ENCODE peak calls at places on chromosomes 16 and 17, in five cellular contexts. S is adipocyte, W is PC-3, T is MM.1S, M is GM23248. U is an unnamed sample. For H3K9me3, the result is how much of the 10 kb centered on the place peaks cover.

GRCh38 chr17:1067282-1067956 is 70.5 kb downstream of the TIMM22 start:
- DNase-seq in S (no peak), W (peak), T (no peak), M (no peak), U (no peak)

GRCh38 chr16:12171206-12171605 is 194.7 kb downstream of the SNX29 start:
- DNase-seq in S (no peak), W (no peak), T (no peak), M (peak), U (no peak)

GRCh38 chr17:50638851-50639767 is 4.4 kb downstream of the ABCC3 start:
- DNase-seq in S (peak), W (peak), T (no peak), M (peak), U (no peak)

GRCh38 chr16:56211471-56211944 is 20.2 kb downstream of the GNAO1 start:
- DNase-seq in S (no peak), W (no peak), T (no peak), M (no peak), U (no peak)

GRCh38 chr16:88993946-88994600 is 17.1 kb upstream of the CBFA2T3 start:
- DNase-seq in S (no peak), W (no peak), T (no peak), M (no peak), U (no peak)

GRCh38 chr16:80403871-80404270 is 136.9 kb upstream of the DYNLRB2 start:
- DNase-seq in S (no peak), W (no peak), T (no peak), M (no peak), U (no peak)

GRCh38 chr16:67016681-67017450 is 12.1 kb upstream of the CBFB start:
- DNase-seq in S (no peak), W (no peak), T (no peak), M (no peak), U (no peak)

GRCh38 chr16:87765473-87765775 is 362 bp downstream of the KLHDC4 start:
- DNase-seq in S (no peak), W (no peak), T (no peak), M (peak), U (peak)

GRCh38 chr17:17897442-17897841 is 60.7 kb upstream of the SREBF1 start:
- DNase-seq in S (no peak), W (no peak), T (peak), M (no peak), U (no peak)

GRCh38 chr17:73255671-73256181 is 6.0 kb downstream of the CPSF4L start:
- DNase-seq in S (peak), W (peak), T (peak), M (peak), U (peak)

DNA sequence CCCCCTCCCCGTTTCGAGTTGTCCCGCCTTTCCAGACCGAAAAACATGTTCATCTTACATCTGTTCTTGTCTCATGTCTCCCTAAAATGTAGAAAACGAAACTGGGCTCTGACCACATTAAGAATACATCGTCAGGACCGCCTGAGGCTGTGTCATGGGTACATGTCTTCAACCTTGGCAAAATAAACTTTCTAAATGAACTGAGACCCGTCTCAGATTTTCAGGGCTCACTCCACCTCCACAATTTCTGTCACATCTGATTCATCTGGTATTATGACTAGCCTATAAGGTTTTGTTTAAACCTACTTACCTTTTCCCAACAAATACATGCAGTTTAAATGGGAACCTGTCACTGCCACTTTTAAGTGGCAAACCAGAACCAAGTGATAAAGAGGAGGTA is 621 bp downstream of the SDR42E1 start:
- DNase-seq in S (no peak), W (no peak), T (peak), M (no peak), U (no peak)
- H3K9ac ChIP-seq in S (no peak), W (no peak), T (peak), M (no peak), U (no peak)

GRCh38 chr16:35195173-35195863 is 1735.9 kb downstream of the TP53TG3F start:
- DNase-seq in S (no peak), W (no peak), T (no peak), M (no peak), U (no peak)
- H3K9me3 ChIP-seq in S (under half), W (under half), T (under half), M (under half), U (under half)

GRCh38 chr17:41393826-41394225 is 3.6 kb downstream of the KRT31 start:
- DNase-seq in S (no peak), W (no peak), T (no peak), M (no peak), U (no peak)

GRCh38 chr17:41396340-41396739 is 1.1 kb downstream of the KRT31 start:
- DNase-seq in S (no peak), W (no peak), T (no peak), M (no peak), U (no peak)

GRCh38 chr17:41393294-41393693 is 4.1 kb downstream of the KRT31 start:
- DNase-seq in S (no peak), W (no peak), T (no peak), M (no peak), U (no peak)

GRCh38 chr17:41394254-41395016 is 3.0 kb downstream of the KRT31 start:
- DNase-seq in S (no peak), W (peak), T (no peak), M (no peak), U (no peak)

DNA sequence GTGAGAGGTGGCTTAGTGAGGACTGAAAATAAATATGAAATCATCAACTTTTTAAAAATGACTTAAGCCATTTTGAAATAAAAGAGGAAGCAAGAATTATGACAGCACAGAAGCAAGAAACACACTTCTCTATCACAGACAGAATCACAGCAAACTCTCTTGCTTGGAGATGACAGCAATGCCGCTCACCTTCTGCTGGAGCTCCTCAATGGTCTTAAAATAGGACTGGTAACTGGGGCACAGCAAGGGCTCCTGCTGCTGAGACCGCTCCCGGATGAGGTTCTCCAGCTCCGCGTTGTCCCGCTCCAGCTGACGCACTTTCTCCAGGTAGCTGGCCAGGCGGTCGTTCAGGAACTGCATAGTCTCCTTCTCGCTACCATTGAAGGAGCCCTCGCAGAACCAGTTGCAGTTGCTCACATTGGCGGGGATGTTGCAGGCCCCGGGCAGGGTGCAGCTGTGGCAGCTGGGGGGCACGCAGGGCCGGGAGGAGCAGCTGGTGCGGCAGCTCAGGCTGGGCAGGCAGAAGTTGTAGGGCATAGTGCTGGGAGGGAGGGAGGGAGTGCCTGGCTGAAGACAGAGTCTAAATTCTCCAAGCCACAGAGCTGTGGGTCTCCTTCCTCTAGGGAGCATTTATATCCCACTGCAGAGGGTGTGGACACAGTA is at the start of gene KRT31:
- DNase-seq in S (no peak), W (no peak), T (no peak), M (no peak), U (no peak)
- H3K9ac ChIP-seq in S (no peak), W (no peak), T (no peak), M (no peak), U (no peak)

DNA sequence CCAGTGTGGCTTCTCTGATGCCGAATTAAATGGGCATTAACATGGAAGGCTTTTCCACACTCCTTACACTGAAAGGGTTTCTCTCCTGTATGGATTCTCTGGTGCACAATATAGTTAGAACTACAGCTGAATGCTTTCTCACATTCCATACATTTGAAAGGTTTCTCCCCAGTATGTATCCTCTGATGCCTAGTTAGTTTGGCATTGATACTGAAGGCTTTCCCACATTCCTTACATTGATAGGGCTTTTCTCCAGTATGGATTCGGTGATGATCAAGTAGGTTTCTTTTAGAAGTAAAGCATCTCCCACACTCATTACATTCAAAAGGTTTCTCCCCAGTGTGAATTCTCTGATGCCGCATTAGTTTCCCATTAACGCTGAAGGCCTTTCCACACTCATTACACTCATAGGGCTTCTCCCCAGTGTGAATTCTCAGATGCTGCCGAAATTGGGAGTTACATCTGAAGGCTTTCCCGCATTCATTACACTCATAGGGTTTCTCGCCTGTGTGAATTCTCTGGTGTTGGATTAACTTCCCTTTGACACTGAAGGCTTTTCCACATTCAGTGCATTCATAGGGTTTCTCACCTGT is 6.5 kb upstream of the TLE7 start:
- DNase-seq in S (no peak), W (no peak), T (no peak), M (no peak), U (no peak)
- H3K9me3 ChIP-seq in S (half or more), W (under half), T (under half), M (under half), U (under half)

DNA sequence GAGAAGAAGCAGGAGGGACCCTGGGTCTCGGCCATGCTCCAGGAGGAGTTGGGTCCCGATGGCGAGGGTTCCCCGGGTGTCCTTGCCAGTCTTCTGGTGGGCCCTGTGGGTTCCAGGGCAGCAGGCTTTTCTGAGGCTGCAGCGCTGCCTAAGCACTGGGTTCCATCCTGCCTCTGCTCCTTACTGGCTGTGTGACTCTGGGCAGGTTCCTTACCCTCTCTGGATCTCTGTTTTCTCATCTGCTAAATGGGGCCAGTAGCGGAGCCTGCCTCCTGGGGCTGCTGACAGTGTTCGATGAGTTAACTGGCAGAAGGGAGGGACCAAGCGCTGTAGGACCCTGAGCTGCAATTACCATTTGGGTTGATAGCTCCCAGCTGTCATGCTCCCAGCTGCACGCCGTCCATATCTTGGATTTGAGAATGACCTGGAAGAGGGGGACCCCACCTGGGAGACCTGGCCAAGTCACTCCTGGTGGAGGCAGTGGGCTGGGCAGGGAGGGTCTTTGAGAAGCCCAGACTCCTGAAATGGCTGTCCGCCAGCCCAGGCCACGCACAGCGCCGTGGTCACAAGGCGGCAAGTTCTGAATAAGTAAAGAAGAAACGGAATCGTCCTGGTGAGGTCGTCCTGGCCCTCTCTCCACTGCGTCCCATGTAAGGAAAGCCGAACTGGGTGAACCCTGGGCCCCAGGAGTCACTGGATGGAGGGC is 47.2 kb upstream of the GSE1 start:
- DNase-seq in S (no peak), W (no peak), T (no peak), M (no peak), U (no peak)
- H3K9ac ChIP-seq in S (no peak), W (no peak), T (no peak), M (no peak), U (no peak)

DNA sequence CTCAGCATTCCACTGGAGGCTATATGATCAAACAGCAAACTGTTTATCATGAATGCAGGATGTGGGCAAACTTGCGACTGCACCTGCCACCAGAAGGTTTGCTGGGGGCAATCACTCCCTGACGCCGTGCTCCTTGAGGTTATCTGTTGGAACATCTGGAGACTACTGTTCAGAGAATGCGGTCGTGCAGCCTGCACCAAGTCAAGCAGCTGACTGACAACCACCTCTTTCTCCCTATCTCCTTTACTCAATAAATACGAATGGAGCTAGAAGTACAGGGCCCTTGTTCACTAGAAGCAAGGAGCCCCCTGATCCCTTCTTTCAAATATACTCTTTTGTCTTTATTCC is 2101.2 kb downstream of the TP53TG3F start:
- DNase-seq in S (no peak), W (no peak), T (no peak), M (no peak), U (peak)
- H3K9me3 ChIP-seq in S (under half), W (under half), T (under half), M (under half), U (under half)

DNA sequence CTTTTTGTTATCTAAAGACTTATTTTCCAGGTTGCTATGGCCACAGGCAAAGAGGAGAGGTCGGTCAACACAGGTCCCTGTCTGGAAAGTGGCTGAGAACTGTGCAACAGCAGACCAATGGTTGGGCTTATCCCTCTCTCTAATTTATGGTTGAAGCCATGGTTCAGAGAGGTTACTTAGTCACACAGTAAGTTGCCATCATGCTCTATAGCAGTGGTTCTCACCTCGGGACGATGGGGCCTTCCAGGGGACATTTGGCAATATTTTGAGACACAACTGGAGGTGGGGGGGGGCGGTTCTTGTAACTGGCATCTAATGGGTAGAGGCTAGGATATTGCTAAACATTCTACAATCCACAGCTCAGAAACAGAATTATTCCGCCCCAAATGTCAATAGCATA is 842 bp upstream of the LDAF1 start:
- DNase-seq in S (no peak), W (no peak), T (no peak), M (no peak), U (no peak)
- H3K9ac ChIP-seq in S (peak), W (no peak), T (no peak), M (peak), U (peak)

DNA sequence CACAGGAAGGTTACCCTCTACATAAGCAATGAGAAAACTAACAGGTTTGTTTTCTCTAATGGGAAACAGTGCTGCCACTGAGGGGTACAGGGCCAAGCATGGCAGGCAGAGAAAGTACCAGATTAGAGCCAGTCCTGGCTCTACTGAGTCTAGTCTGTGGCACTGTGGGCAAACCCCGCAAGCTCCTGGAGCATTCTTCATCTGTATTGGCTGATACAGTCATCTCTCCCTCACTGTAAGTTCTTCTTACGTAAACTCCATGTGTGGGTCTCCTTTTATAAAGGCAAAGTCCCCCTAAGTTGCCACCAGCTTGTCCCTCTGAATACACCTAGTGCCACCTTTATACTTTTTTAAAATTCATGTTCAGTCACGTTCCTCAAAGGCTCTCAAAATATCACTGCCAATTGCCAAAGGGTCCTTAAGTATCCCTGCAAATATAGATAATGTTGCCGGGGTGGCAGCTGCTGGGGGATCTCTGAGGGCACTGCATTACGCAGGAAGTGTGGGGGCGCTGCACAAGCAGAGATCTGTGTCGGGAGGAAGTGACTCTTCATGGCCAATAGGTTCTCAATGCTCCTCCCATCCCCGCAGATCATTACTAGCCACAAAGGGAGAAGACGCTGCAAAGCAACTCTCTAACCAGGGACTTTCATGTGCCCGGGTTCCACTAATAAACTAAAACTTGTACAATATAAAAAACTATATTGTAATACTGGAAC is 18.8 kb downstream of the XPO6 start:
- DNase-seq in S (no peak), W (no peak), T (no peak), M (no peak), U (peak)
- H3K9me3 ChIP-seq in S (under half), W (under half), T (under half), M (under half), U (under half)